ENCODE peak calls at places on chromosome 4, in four cellular contexts. S is astrocyte of the spinal cord, B is endothelial cell, O is lung. W is an unnamed sample.

GRCh38 chr4:147599764-147600163 is 17.4 kb upstream of the TMEM184C start:
- DNase-seq in S (no peak), B (no peak), O (no peak), W (no peak)

GRCh38 chr4:139798456-139798855 is 132.8 kb downstream of the MGST2 start:
- DNase-seq in S (no peak), B (no peak), O (no peak), W (no peak)

GRCh38 chr4:18322111-18322510 is 300.6 kb upstream of the LCORL start:
- DNase-seq in S (no peak), B (no peak), O (no peak), W (no peak)

GRCh38 chr4:2059034-2059725 is at the start of gene NAT8L:
- DNase-seq in S (no peak), B (no peak), O (no peak), W (peak; percentile 72)

GRCh38 chr4:168825975-168826374 is 184.1 kb downstream of the CBR4 start:
- DNase-seq in S (no peak), B (no peak), O (no peak), W (no peak)

GRCh38 chr4:41339812-41340809 is 83.4 kb downstream of the UCHL1 start:
- DNase-seq in S (peak; percentile 54), B (peak; percentile 46), O (no peak), W (no peak)

GRCh38 chr4:85514117-85514516 is 39.2 kb downstream of the ARHGAP24 start:
- DNase-seq in S (peak; percentile 15), B (no peak), O (no peak), W (no peak)

GRCh38 chr4:113587156-113587555 is 174.4 kb downstream of the CAMK2D start:
- DNase-seq in S (no peak), B (no peak), O (no peak), W (no peak)

GRCh38 chr4:66574145-66574978 is 904.1 kb upstream of the EPHA5 start:
- DNase-seq in S (peak; percentile 89), B (no peak), O (no peak), W (no peak)

GRCh38 chr4:77819409-77819835 is 254 bp upstream of the CNOT6L start:
- DNase-seq in S (peak; percentile 19), B (peak; percentile 51), O (peak; percentile 78), W (no peak)

GRCh38 chr4:6523251-6523650 is 50.8 kb upstream of the PPP2R2C start:
- DNase-seq in S (no peak), B (no peak), O (no peak), W (no peak)

GRCh38 chr4:54274786-54275503 is 45.9 kb downstream of the PDGFRA start:
- DNase-seq in S (no peak), B (no peak), O (no peak), W (no peak)

GRCh38 chr4:96175871-96176270 is 336.0 kb downstream of the PDHA2 start:
- DNase-seq in S (no peak), B (no peak), O (no peak), W (no peak)
- TF ChIP-seq CTCF in S (no peak), B (no peak), O (no peak), W (no peak)

DNA sequence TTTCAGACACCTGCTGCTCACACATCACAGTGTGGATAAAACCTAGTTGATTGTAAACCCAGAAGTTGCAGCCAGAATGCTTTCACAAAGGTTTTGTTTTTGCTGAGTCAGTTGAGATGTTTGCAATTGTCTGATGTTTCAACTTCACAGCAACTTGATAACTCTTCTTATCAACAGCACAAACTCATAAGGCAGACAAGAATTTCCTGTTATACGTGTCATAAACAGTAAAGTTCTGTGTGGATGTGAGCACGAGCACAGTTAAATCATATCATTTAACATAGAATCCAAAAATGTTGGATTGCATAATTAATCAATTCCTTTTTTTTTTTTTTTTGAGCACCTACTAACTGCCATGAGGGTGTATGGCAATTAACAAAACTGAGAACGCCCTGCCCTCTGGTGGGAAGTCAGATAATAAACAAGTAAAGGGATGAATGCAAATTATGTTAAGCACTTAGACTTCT is 512.2 kb downstream of the PDHA2 start:
- DNase-seq in S (peak; percentile 32), B (peak; percentile 46), O (no peak), W (no peak)
- TF ChIP-seq CTCF in S (peak; percentile 15), B (peak; percentile 57), O (no peak), W (no peak)

GRCh38 chr4:48907706-48908477 is 1.3 kb upstream of the OCIAD2 start:
- DNase-seq in S (no peak), B (no peak), O (no peak), W (no peak)

GRCh38 chr4:48906283-48907173 is at the start of gene OCIAD2:
- DNase-seq in S (peak; percentile 42), B (peak; percentile 58), O (peak; percentile 83), W (peak; percentile 86)

GRCh38 chr4:48904541-48905142 is 1.9 kb downstream of the OCIAD2 start:
- DNase-seq in S (peak; percentile 52), B (no peak), O (no peak), W (no peak)

GRCh38 chr4:48904101-48904500 is 2.5 kb downstream of the OCIAD2 start:
- DNase-seq in S (no peak), B (no peak), O (no peak), W (no peak)

DNA sequence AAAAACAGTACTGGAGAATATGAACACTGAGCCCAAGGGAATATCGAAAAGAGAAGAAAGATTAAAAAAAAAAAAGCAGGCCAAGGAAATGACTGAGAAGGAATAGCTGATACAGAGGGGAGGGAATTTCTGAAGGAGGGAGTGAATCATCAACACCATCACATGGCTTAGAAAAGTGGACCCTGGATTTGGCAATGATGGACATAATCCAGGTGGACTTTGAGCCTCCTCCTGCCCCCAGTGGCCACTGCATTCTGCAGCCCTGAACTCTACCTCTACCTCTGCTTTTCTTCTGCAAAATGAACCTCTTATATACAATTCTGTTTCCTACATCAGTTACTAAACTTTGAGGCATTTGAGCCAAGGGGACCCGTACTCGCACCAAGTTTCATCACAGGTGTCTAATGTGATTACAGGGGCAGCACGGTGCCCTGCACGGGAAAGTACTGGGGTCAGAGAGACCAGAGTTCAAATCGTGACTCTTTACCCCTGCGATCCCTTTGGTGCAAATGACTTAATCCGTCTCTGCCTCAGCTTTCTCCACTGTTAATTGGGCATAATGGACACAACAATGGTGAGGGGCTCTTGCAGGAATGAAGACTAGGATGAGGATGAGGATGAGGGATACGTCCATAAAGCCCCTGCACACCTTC is 1.1 kb downstream of the OCIAD2 start:
- DNase-seq in S (peak; percentile 43), B (no peak), O (no peak), W (no peak)
- TF ChIP-seq CTCF in S (peak; percentile 23), B (no peak), O (no peak), W (no peak)

GRCh38 chr4:4643306-4643705 is 101.5 kb upstream of the STX18 start:
- DNase-seq in S (no peak), B (no peak), O (no peak), W (no peak)
- TF ChIP-seq CTCF in S (no peak), B (no peak), O (no peak), W (no peak)

W was measured in GM13976.